ENCODE peak calls at places on chromosome 9, in five cellular contexts. One of them, this sample, is unnamed.

GRCh38 chr9:87107072-87107471 is 159.8 kb upstream of the GAS1 start:
- DNase-seq in SK-MEL-5: peak
- DNase-seq in HCT116: no peak
- DNase-seq in cardiac septum: no peak
- DNase-seq in activated T-helper 1 cell treated with Interleukin-2 at 50 U/mL for 16 hours: no peak
- DNase-seq in this sample: no peak

GRCh38 chr9:88786291-88787054 is 204.8 kb upstream of the S1PR3 start:
- DNase-seq in cardiac septum: no peak
- DNase-seq in SK-MEL-5: no peak
- DNase-seq in HCT116: no peak
- DNase-seq in activated T-helper 1 cell treated with Interleukin-2 at 50 U/mL for 16 hours: no peak
- DNase-seq in this sample: no peak

GRCh38 chr9:120610975-120611689 is 31.2 kb upstream of the CDK5RAP2 start:
- DNase-seq in SK-MEL-5: peak
- DNase-seq in activated T-helper 1 cell treated with Interleukin-2 at 50 U/mL for 16 hours: no peak
- DNase-seq in cardiac septum: no peak
- DNase-seq in HCT116: no peak
- DNase-seq in this sample: peak

GRCh38 chr9:26326473-26327044 is 566.0 kb downstream of the CAAP1 start:
- DNase-seq in cardiac septum: no peak
- DNase-seq in HCT116: peak
- DNase-seq in SK-MEL-5: no peak
- DNase-seq in activated T-helper 1 cell treated with Interleukin-2 at 50 U/mL for 16 hours: no peak
- DNase-seq in this sample: peak

GRCh38 chr9:134330590-134330989 is 4.3 kb downstream of the RXRA start:
- DNase-seq in SK-MEL-5: no peak
- DNase-seq in activated T-helper 1 cell treated with Interleukin-2 at 50 U/mL for 16 hours: no peak
- DNase-seq in cardiac septum: no peak
- DNase-seq in HCT116: no peak
- DNase-seq in this sample: no peak

GRCh38 chr9:81609782-81610738 is 79.3 kb downstream of the TLE1 start:
- DNase-seq in HCT116: no peak
- DNase-seq in SK-MEL-5: peak
- DNase-seq in cardiac septum: no peak
- DNase-seq in activated T-helper 1 cell treated with Interleukin-2 at 50 U/mL for 16 hours: no peak
- DNase-seq in this sample: no peak

GRCh38 chr9:113590389-113590788 is 126.9 kb downstream of the RGS3 start:
- DNase-seq in cardiac septum: no peak
- DNase-seq in SK-MEL-5: no peak
- DNase-seq in HCT116: no peak
- DNase-seq in activated T-helper 1 cell treated with Interleukin-2 at 50 U/mL for 16 hours: no peak
- DNase-seq in this sample: no peak

GRCh38 chr9:27523141-27523540 is 949 bp upstream of the IFNK start:
- DNase-seq in activated T-helper 1 cell treated with Interleukin-2 at 50 U/mL for 16 hours: no peak
- DNase-seq in HCT116: no peak
- DNase-seq in SK-MEL-5: no peak
- DNase-seq in cardiac septum: no peak
- DNase-seq in this sample: no peak

GRCh38 chr9:132662152-132662945 is 7.4 kb downstream of the DDX31 start:
- DNase-seq in SK-MEL-5: no peak
- DNase-seq in cardiac septum: no peak
- DNase-seq in HCT116: no peak
- DNase-seq in activated T-helper 1 cell treated with Interleukin-2 at 50 U/mL for 16 hours: no peak
- DNase-seq in this sample: no peak

GRCh38 chr9:2802494-2802921 is 41.4 kb downstream of the PUM3 start:
- DNase-seq in activated T-helper 1 cell treated with Interleukin-2 at 50 U/mL for 16 hours: no peak
- DNase-seq in HCT116: no peak
- DNase-seq in SK-MEL-5: no peak
- DNase-seq in cardiac septum: no peak
- DNase-seq in this sample: no peak

GRCh38 chr9:99682870-99683269 is 138.8 kb upstream of the NR4A3 start:
- DNase-seq in SK-MEL-5: no peak
- DNase-seq in activated T-helper 1 cell treated with Interleukin-2 at 50 U/mL for 16 hours: no peak
- DNase-seq in cardiac septum: no peak
- DNase-seq in HCT116: no peak
- DNase-seq in this sample: no peak

GRCh38 chr9:131583836-131584555 is 38.7 kb downstream of the PRRT1B start:
- DNase-seq in SK-MEL-5: no peak
- DNase-seq in activated T-helper 1 cell treated with Interleukin-2 at 50 U/mL for 16 hours: no peak
- DNase-seq in cardiac septum: no peak
- DNase-seq in HCT116: no peak
- DNase-seq in this sample: no peak

This sample was measured in foreskin melanocyte.